ENCODE peak calls at places on chromosomes 12 and 14, in eight cellular contexts. One of them, this sample, is unnamed.

GRCh38 chr14:47596232-47596631 is 79.2 kb downstream of the MDGA2 start:
- DNase-seq in glutamatergic neuron: no peak
- DNase-seq in left ventricle myocardium inferior: no peak
- DNase-seq in GM12865: no peak
- DNase-seq in BE2C: no peak
- DNase-seq in PC-3: no peak
- DNase-seq in AG10803: no peak
- DNase-seq in ovary: no peak
- DNase-seq in this sample: no peak

GRCh38 chr12:68919581-68920239 is 13.3 kb downstream of the CPM start:
- DNase-seq in glutamatergic neuron: no peak
- DNase-seq in left ventricle myocardium inferior: no peak
- DNase-seq in GM12865: no peak
- DNase-seq in BE2C: no peak
- DNase-seq in PC-3: no peak
- DNase-seq in AG10803: no peak
- DNase-seq in ovary: no peak
- DNase-seq in this sample: no peak

GRCh38 chr12:111034148-111034910 is 114.0 kb upstream of the MYL2 start:
- DNase-seq in glutamatergic neuron: peak; percentile 71
- DNase-seq in left ventricle myocardium inferior: no peak
- DNase-seq in GM12865: no peak
- DNase-seq in BE2C: peak; percentile 29
- DNase-seq in PC-3: no peak
- DNase-seq in AG10803: no peak
- DNase-seq in ovary: no peak
- DNase-seq in this sample: no peak

GRCh38 chr12:121581681-121582439 is 1.0 kb upstream of the KDM2B start:
- DNase-seq in glutamatergic neuron: no peak
- DNase-seq in left ventricle myocardium inferior: peak; percentile 23
- DNase-seq in GM12865: no peak
- DNase-seq in BE2C: peak; percentile 43
- DNase-seq in PC-3: no peak
- DNase-seq in AG10803: peak; percentile 71
- DNase-seq in ovary: no peak
- DNase-seq in this sample: peak; percentile 39

GRCh38 chr12:96986883-96987523 is 79.9 kb downstream of the NEDD1 start:
- DNase-seq in glutamatergic neuron: no peak
- DNase-seq in left ventricle myocardium inferior: no peak
- DNase-seq in GM12865: peak; percentile 33
- DNase-seq in BE2C: no peak
- DNase-seq in PC-3: peak; percentile 59
- DNase-seq in AG10803: peak; percentile 24
- DNase-seq in ovary: no peak
- DNase-seq in this sample: no peak

GRCh38 chr12:96456265-96456974 is 33.0 kb upstream of the CFAP54 start:
- DNase-seq in glutamatergic neuron: no peak
- DNase-seq in left ventricle myocardium inferior: no peak
- DNase-seq in GM12865: peak; percentile 51
- DNase-seq in BE2C: no peak
- DNase-seq in PC-3: no peak
- DNase-seq in AG10803: no peak
- DNase-seq in ovary: no peak
- DNase-seq in this sample: no peak

GRCh38 chr14:54686219-54686870 is 119.4 kb downstream of the SAMD4A start:
- DNase-seq in glutamatergic neuron: no peak
- DNase-seq in left ventricle myocardium inferior: peak; percentile 27
- DNase-seq in GM12865: peak; percentile 34
- DNase-seq in BE2C: no peak
- DNase-seq in PC-3: peak; percentile 92
- DNase-seq in AG10803: peak; percentile 91
- DNase-seq in ovary: peak; percentile 51
- DNase-seq in this sample: no peak

GRCh38 chr14:104265918-104266642 is 127.7 kb downstream of the KIF26A start:
- DNase-seq in glutamatergic neuron: peak; percentile 21
- DNase-seq in left ventricle myocardium inferior: no peak
- DNase-seq in GM12865: no peak
- DNase-seq in BE2C: peak; percentile 5
- DNase-seq in PC-3: no peak
- DNase-seq in AG10803: no peak
- DNase-seq in ovary: peak; percentile 9
- DNase-seq in this sample: no peak

GRCh38 chr12:32949815-32950214 is 53.2 kb upstream of the PKP2 start:
- DNase-seq in glutamatergic neuron: no peak
- DNase-seq in left ventricle myocardium inferior: no peak
- DNase-seq in GM12865: no peak
- DNase-seq in BE2C: no peak
- DNase-seq in PC-3: no peak
- DNase-seq in AG10803: no peak
- DNase-seq in ovary: no peak
- DNase-seq in this sample: no peak

GRCh38 chr12:70227911-70228310 is 15.3 kb upstream of the CNOT2 start:
- DNase-seq in glutamatergic neuron: no peak
- DNase-seq in left ventricle myocardium inferior: no peak
- DNase-seq in GM12865: no peak
- DNase-seq in BE2C: no peak
- DNase-seq in PC-3: no peak
- DNase-seq in AG10803: no peak
- DNase-seq in ovary: no peak
- DNase-seq in this sample: no peak

GRCh38 chr14:56120091-56120632 is 2.0 kb downstream of the PELI2 start:
- DNase-seq in glutamatergic neuron: no peak
- DNase-seq in left ventricle myocardium inferior: no peak
- DNase-seq in GM12865: no peak
- DNase-seq in BE2C: no peak
- DNase-seq in PC-3: no peak
- DNase-seq in AG10803: peak; percentile 54
- DNase-seq in ovary: no peak
- DNase-seq in this sample: no peak

GRCh38 chr12:93163260-93164036 is 214.3 kb upstream of the NUDT4 start:
- DNase-seq in glutamatergic neuron: no peak
- DNase-seq in left ventricle myocardium inferior: no peak
- DNase-seq in GM12865: no peak
- DNase-seq in BE2C: no peak
- DNase-seq in PC-3: peak; percentile 26
- DNase-seq in AG10803: peak; percentile 95
- DNase-seq in ovary: no peak
- DNase-seq in this sample: no peak

GRCh38 chr12:84706374-84706773 is 206.2 kb downstream of the SLC6A15 start:
- DNase-seq in glutamatergic neuron: no peak
- DNase-seq in left ventricle myocardium inferior: no peak
- DNase-seq in GM12865: no peak
- DNase-seq in BE2C: no peak
- DNase-seq in PC-3: no peak
- DNase-seq in AG10803: no peak
- DNase-seq in ovary: no peak
- DNase-seq in this sample: no peak

GRCh38 chr12:98591209-98591608 is 2.3 kb upstream of the SLC25A3 start:
- DNase-seq in glutamatergic neuron: no peak
- DNase-seq in left ventricle myocardium inferior: no peak
- DNase-seq in GM12865: no peak
- DNase-seq in BE2C: no peak
- DNase-seq in PC-3: no peak
- DNase-seq in AG10803: peak; percentile 46
- DNase-seq in ovary: no peak
- DNase-seq in this sample: peak; percentile 48

GRCh38 chr12:22657538-22657937 is 32.6 kb downstream of the ETNK1 start:
- DNase-seq in glutamatergic neuron: no peak
- DNase-seq in left ventricle myocardium inferior: no peak
- DNase-seq in GM12865: no peak
- DNase-seq in BE2C: no peak
- DNase-seq in PC-3: no peak
- DNase-seq in AG10803: peak; percentile 8
- DNase-seq in ovary: no peak
- DNase-seq in this sample: no peak

DNA sequence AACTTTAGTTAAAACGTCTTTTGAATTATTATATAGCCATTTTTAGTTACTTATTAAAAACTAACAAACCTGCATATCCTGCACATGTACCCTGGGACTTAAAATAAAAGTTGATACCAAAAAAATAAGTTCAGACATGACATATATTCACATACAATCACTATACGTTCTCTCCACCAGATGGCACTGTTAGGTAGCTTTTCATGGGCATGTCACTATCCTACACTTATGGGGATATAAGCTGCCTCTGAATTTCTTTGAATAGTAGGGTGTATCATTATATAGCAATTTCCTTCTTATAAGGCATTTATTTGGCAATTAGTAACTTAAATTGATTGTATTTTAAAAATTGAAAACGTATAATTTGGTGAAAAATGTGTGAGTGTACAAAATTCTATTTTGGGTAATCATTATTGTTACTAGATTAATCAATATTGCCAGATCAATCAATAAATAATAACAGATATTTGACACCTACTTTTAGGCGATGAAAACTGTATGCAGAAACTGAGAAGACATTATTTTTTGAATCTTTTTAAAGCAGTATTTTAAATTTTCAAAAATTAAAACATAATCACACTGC is 31.8 kb upstream of the OR10A7 start:
- DNase-seq in glutamatergic neuron: no peak
- DNase-seq in left ventricle myocardium inferior: no peak
- DNase-seq in GM12865: peak; percentile 81
- DNase-seq in BE2C: peak; percentile 56
- DNase-seq in PC-3: peak; percentile 89
- DNase-seq in AG10803: peak; percentile 70
- DNase-seq in ovary: no peak
- DNase-seq in this sample: peak; percentile 51
- TF ChIP-seq CTCF in glutamatergic neuron: peak; percentile 88
- TF ChIP-seq CTCF in left ventricle myocardium inferior: peak; percentile 77
- TF ChIP-seq CTCF in GM12865: peak; percentile 59
- TF ChIP-seq CTCF in BE2C: peak; percentile 75
- TF ChIP-seq CTCF in PC-3: peak; percentile 83
- TF ChIP-seq CTCF in AG10803: peak; percentile 85
- TF ChIP-seq CTCF in ovary: peak; percentile 33
- TF ChIP-seq CTCF in this sample: peak; percentile 28

GRCh38 chr14:29278301-29278700 is 511.7 kb downstream of the FOXG1 start:
- DNase-seq in glutamatergic neuron: no peak
- DNase-seq in left ventricle myocardium inferior: no peak
- DNase-seq in GM12865: peak; percentile 3
- DNase-seq in BE2C: no peak
- DNase-seq in PC-3: no peak
- DNase-seq in AG10803: no peak
- DNase-seq in ovary: no peak
- DNase-seq in this sample: no peak

GRCh38 chr14:29274890-29275651 is 508.5 kb downstream of the FOXG1 start:
- DNase-seq in glutamatergic neuron: peak; percentile 19
- DNase-seq in left ventricle myocardium inferior: no peak
- DNase-seq in GM12865: no peak
- DNase-seq in BE2C: no peak
- DNase-seq in PC-3: peak; percentile 24
- DNase-seq in AG10803: no peak
- DNase-seq in ovary: no peak
- DNase-seq in this sample: no peak

GRCh38 chr14:29271669-29272068 is 505.1 kb downstream of the FOXG1 start:
- DNase-seq in glutamatergic neuron: no peak
- DNase-seq in left ventricle myocardium inferior: no peak
- DNase-seq in GM12865: no peak
- DNase-seq in BE2C: no peak
- DNase-seq in PC-3: no peak
- DNase-seq in AG10803: no peak
- DNase-seq in ovary: no peak
- DNase-seq in this sample: no peak

DNA sequence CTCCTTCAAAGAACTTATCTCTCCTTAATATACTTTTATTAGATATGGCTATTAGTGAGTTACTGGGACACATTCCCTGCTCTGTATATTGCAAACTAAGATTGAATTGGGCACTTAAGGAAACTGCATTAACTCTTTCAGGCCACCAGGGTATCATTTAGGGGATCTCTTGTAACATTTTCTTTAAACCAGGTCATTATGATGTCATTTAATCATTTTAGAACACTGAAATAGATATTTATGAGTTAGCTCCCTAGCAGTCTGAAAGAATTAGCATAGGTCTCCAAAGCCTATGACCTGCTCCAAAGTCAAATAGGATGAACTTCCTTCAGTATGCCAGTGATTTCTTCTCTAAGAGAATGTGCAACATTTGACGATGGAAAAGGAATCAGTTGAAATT is 506.9 kb downstream of the FOXG1 start:
- DNase-seq in glutamatergic neuron: no peak
- DNase-seq in left ventricle myocardium inferior: no peak
- DNase-seq in GM12865: no peak
- DNase-seq in BE2C: no peak
- DNase-seq in PC-3: no peak
- DNase-seq in AG10803: no peak
- DNase-seq in ovary: no peak
- DNase-seq in this sample: no peak
- TF ChIP-seq CTCF in glutamatergic neuron: peak; percentile 58
- TF ChIP-seq CTCF in left ventricle myocardium inferior: no peak
- TF ChIP-seq CTCF in GM12865: no peak
- TF ChIP-seq CTCF in BE2C: no peak
- TF ChIP-seq CTCF in PC-3: peak; percentile 29
- TF ChIP-seq CTCF in AG10803: no peak
- TF ChIP-seq CTCF in ovary: no peak
- TF ChIP-seq CTCF in this sample: no peak

GRCh38 chr14:89933002-89933401 is 21.5 kb downstream of the EFCAB11 start:
- DNase-seq in glutamatergic neuron: no peak
- DNase-seq in left ventricle myocardium inferior: no peak
- DNase-seq in GM12865: no peak
- DNase-seq in BE2C: no peak
- DNase-seq in PC-3: no peak
- DNase-seq in AG10803: no peak
- DNase-seq in ovary: no peak
- DNase-seq in this sample: no peak

GRCh38 chr14:89941830-89942377 is 12.6 kb downstream of the EFCAB11 start:
- DNase-seq in glutamatergic neuron: no peak
- DNase-seq in left ventricle myocardium inferior: no peak
- DNase-seq in GM12865: no peak
- DNase-seq in BE2C: no peak
- DNase-seq in PC-3: no peak
- DNase-seq in AG10803: no peak
- DNase-seq in ovary: no peak
- DNase-seq in this sample: no peak

DNA sequence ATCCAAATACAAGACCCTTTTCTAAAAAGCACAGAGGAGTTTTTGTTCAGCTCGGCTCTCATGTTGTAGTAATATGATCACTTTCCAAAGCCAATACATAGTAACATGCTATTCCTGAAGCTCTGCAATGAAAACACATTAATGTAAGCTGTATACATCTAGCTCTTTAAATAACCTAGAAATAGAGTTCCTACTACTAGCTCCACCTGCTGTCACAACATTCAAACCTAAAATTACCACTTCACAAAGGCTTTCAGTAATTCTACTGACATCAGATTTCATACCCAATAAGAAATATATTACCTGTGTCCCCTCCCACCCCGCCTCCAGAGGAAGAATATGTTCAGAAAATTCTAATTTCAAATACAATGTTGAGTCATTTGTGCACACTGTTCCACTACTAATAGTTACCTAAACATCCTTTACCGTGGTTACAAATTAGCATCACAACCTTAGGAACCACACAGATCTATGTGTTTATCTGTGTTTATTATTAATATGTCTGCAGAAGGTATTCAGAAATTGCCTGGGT is 17.8 kb downstream of the EFCAB11 start:
- DNase-seq in glutamatergic neuron: no peak
- DNase-seq in left ventricle myocardium inferior: no peak
- DNase-seq in GM12865: no peak
- DNase-seq in BE2C: no peak
- DNase-seq in PC-3: peak; percentile 26
- DNase-seq in AG10803: no peak
- DNase-seq in ovary: no peak
- DNase-seq in this sample: no peak
- TF ChIP-seq CTCF in glutamatergic neuron: no peak
- TF ChIP-seq CTCF in left ventricle myocardium inferior: no peak
- TF ChIP-seq CTCF in GM12865: no peak
- TF ChIP-seq CTCF in BE2C: peak; percentile 16
- TF ChIP-seq CTCF in PC-3: peak; percentile 46
- TF ChIP-seq CTCF in AG10803: no peak
- TF ChIP-seq CTCF in ovary: no peak
- TF ChIP-seq CTCF in this sample: no peak

GRCh38 chr12:9149372-9149771 is 33.7 kb upstream of the A2M start:
- DNase-seq in glutamatergic neuron: no peak
- DNase-seq in left ventricle myocardium inferior: no peak
- DNase-seq in GM12865: no peak
- DNase-seq in BE2C: no peak
- DNase-seq in PC-3: no peak
- DNase-seq in AG10803: no peak
- DNase-seq in ovary: no peak
- DNase-seq in this sample: no peak
- TF ChIP-seq CTCF in glutamatergic neuron: no peak
- TF ChIP-seq CTCF in left ventricle myocardium inferior: no peak
- TF ChIP-seq CTCF in GM12865: peak; percentile 18
- TF ChIP-seq CTCF in BE2C: no peak
- TF ChIP-seq CTCF in PC-3: peak; percentile 45
- TF ChIP-seq CTCF in AG10803: no peak
- TF ChIP-seq CTCF in ovary: no peak
- TF ChIP-seq CTCF in this sample: no peak

This sample was measured in HL-60.